ENCODE peak calls at places on chromosomes 12 and 14, in nine cellular contexts. H, Z, Q, T, N, Y, V, K and A are unnamed samples.

GRCh38 chr12:117830471-117830870 is 138.3 kb downstream of the KSR2 start:
- DNase-seq in H (no peak), N (no peak), Y (no peak), V (no peak), T (no peak), Q (no peak), K (no peak), Z (no peak), A (no peak)

GRCh38 chr12:120316798-120317257 is 10.8 kb downstream of the PLA2G1B start:
- DNase-seq in N (no peak), Z (no peak), Y (no peak), H (no peak), K (no peak), V (no peak), Q (no peak), T (no peak), A (no peak)

GRCh38 chr14:25833341-25834121 is 764.3 kb downstream of the NOVA1 start:
- DNase-seq in V (no peak), K (peak), Y (peak), Q (no peak), N (peak), Z (no peak), H (peak), T (no peak), A (peak)

GRCh38 chr14:102043251-102044025 is 43.4 kb downstream of the HSP90AA1 start:
- DNase-seq in Z (no peak), Q (no peak), Y (no peak), H (no peak), T (no peak), V (no peak), N (no peak), K (no peak), A (no peak)

GRCh38 chr12:124361074-124361965 is 66.4 kb downstream of the RFLNA start:
- DNase-seq in T (no peak), Y (no peak), K (no peak), V (no peak), Q (no peak), H (no peak), N (no peak), Z (no peak), A (no peak)

GRCh38 chr12:57611810-57612710 is 825 bp downstream of the ARHGEF25 start:
- DNase-seq in T (no peak), Y (no peak), V (no peak), Q (no peak), K (peak), Z (no peak), N (no peak), H (no peak), A (no peak)

GRCh38 chr14:71728386-71728785 is 203.8 kb upstream of the RGS6 start:
- DNase-seq in V (no peak), T (no peak), Y (no peak), N (no peak), K (no peak), Q (no peak), H (no peak), Z (no peak), A (no peak)

GRCh38 chr12:12913626-12914388 is 22.4 kb downstream of the GPRC5A start:
- DNase-seq in Q (no peak), T (no peak), Y (no peak), N (no peak), H (no peak), Z (no peak), V (no peak), K (no peak), A (no peak)

GRCh38 chr14:65303185-65303901 is 109.2 kb upstream of the FUT8 start:
- DNase-seq in T (no peak), V (no peak), H (no peak), K (no peak), Q (no peak), Y (no peak), N (peak), Z (no peak), A (no peak)

GRCh38 chr12:125128380-125128779 is 63.1 kb downstream of the AACS start:
- DNase-seq in N (no peak), V (no peak), T (no peak), Y (no peak), K (no peak), H (no peak), Q (no peak), Z (no peak), A (no peak)

GRCh38 chr12:116736962-116737773 is 701 bp downstream of the SPRING1 start:
- DNase-seq in Y (no peak), H (no peak), V (no peak), N (peak), Z (no peak), T (no peak), K (no peak), Q (peak), A (no peak)

GRCh38 chr12:120874547-120875245 is 29.5 kb downstream of the SPPL3 start:
- DNase-seq in Z (no peak), Y (no peak), V (no peak), N (no peak), Q (no peak), T (no peak), K (no peak), H (no peak), A (no peak)

GRCh38 chr14:94110552-94111181 is at the start of gene IFI27:
- DNase-seq in T (no peak), K (no peak), Q (no peak), N (no peak), Z (no peak), V (no peak), Y (peak), H (no peak), A (no peak)

GRCh38 chr14:73457935-73458218 is 469 bp downstream of the NUMB start:
- DNase-seq in T (peak), K (peak), V (no peak), N (peak), Z (no peak), H (no peak), Y (peak), Q (no peak), A (no peak)

GRCh38 chr12:104751594-104751993 is 206.5 kb downstream of the SLC41A2 start:
- DNase-seq in T (no peak), K (no peak), Y (no peak), H (no peak), N (no peak), Z (no peak), V (no peak), Q (no peak), A (no peak)

GRCh38 chr14:63286071-63286470 is 32.7 kb downstream of the GPHB5 start:
- DNase-seq in Y (no peak), H (peak), T (no peak), N (no peak), Z (no peak), V (no peak), K (no peak), Q (no peak), A (no peak)